ENCODE peak calls at places on chromosomes 13 and 19, in five cellular contexts. One of them, this sample, is unnamed.

GRCh38 chr13:65926750-65927171 is 1303.4 kb downstream of the PCDH9 start:
- DNase-seq in BE2C: peak
- DNase-seq in breast epithelium: no peak
- DNase-seq in mesothelial cell of epicardium: no peak
- DNase-seq in left ventricle myocardium superior: peak
- DNase-seq in this sample: peak

GRCh38 chr19:28454083-28454482 is 758.9 kb downstream of the UQCRFS1 start:
- DNase-seq in left ventricle myocardium superior: no peak
- DNase-seq in mesothelial cell of epicardium: no peak
- DNase-seq in BE2C: no peak
- DNase-seq in breast epithelium: no peak
- DNase-seq in this sample: no peak

GRCh38 chr13:107020393-107020792 is 452.5 kb upstream of the ARGLU1 start:
- DNase-seq in breast epithelium: no peak
- DNase-seq in mesothelial cell of epicardium: no peak
- DNase-seq in left ventricle myocardium superior: no peak
- DNase-seq in BE2C: no peak
- DNase-seq in this sample: no peak

GRCh38 chr19:29303035-29303706 is 90.2 kb upstream of the UQCRFS1 start:
- DNase-seq in BE2C: no peak
- DNase-seq in mesothelial cell of epicardium: no peak
- DNase-seq in left ventricle myocardium superior: no peak
- DNase-seq in breast epithelium: no peak
- DNase-seq in this sample: no peak

GRCh38 chr19:49420227-49420626 is 3.0 kb downstream of the PTH2 start:
- DNase-seq in mesothelial cell of epicardium: no peak
- DNase-seq in breast epithelium: no peak
- DNase-seq in BE2C: no peak
- DNase-seq in left ventricle myocardium superior: no peak
- DNase-seq in this sample: no peak

GRCh38 chr19:56085571-56086275 is 35.4 kb downstream of the ZNF787 start:
- DNase-seq in left ventricle myocardium superior: no peak
- DNase-seq in breast epithelium: no peak
- DNase-seq in BE2C: no peak
- DNase-seq in mesothelial cell of epicardium: no peak
- DNase-seq in this sample: no peak

GRCh38 chr13:45341799-45342584 is 1.0 kb upstream of the TPT1 start:
- DNase-seq in breast epithelium: peak
- DNase-seq in mesothelial cell of epicardium: no peak
- DNase-seq in left ventricle myocardium superior: peak
- DNase-seq in BE2C: peak
- DNase-seq in this sample: peak

GRCh38 chr13:109275848-109276247 is 510.5 kb downstream of the IRS2 start:
- DNase-seq in BE2C: peak
- DNase-seq in left ventricle myocardium superior: peak
- DNase-seq in mesothelial cell of epicardium: no peak
- DNase-seq in breast epithelium: no peak
- DNase-seq in this sample: peak

GRCh38 chr13:101520672-101521071 is 68.2 kb downstream of the ITGBL1 start:
- DNase-seq in left ventricle myocardium superior: no peak
- DNase-seq in BE2C: no peak
- DNase-seq in breast epithelium: no peak
- DNase-seq in mesothelial cell of epicardium: no peak
- DNase-seq in this sample: no peak

GRCh38 chr13:24063281-24063851 is 97.2 kb upstream of the SPATA13 start:
- DNase-seq in breast epithelium: no peak
- DNase-seq in left ventricle myocardium superior: no peak
- DNase-seq in BE2C: no peak
- DNase-seq in mesothelial cell of epicardium: no peak
- DNase-seq in this sample: no peak

GRCh38 chr13:28415994-28416411 is 78.9 kb downstream of the FLT1 start:
- DNase-seq in BE2C: no peak
- DNase-seq in mesothelial cell of epicardium: no peak
- DNase-seq in breast epithelium: no peak
- DNase-seq in left ventricle myocardium superior: no peak
- DNase-seq in this sample: no peak

GRCh38 chr13:91576590-91576989 is 178.2 kb downstream of the GPC5 start:
- DNase-seq in BE2C: peak
- DNase-seq in left ventricle myocardium superior: no peak
- DNase-seq in mesothelial cell of epicardium: no peak
- DNase-seq in breast epithelium: no peak
- DNase-seq in this sample: no peak

GRCh38 chr19:49213791-49214190 is 56.2 kb downstream of the TRPM4 start:
- DNase-seq in BE2C: no peak
- DNase-seq in mesothelial cell of epicardium: no peak
- DNase-seq in breast epithelium: no peak
- DNase-seq in left ventricle myocardium superior: no peak
- DNase-seq in this sample: peak

GRCh38 chr19:10315335-10316214 is at the start of gene FDX2:
- DNase-seq in left ventricle myocardium superior: peak
- DNase-seq in mesothelial cell of epicardium: peak
- DNase-seq in BE2C: peak
- DNase-seq in breast epithelium: peak
- DNase-seq in this sample: peak

GRCh38 chr13:23350009-23350408 is 83.5 kb downstream of the SACS start:
- DNase-seq in BE2C: no peak
- DNase-seq in left ventricle myocardium superior: no peak
- DNase-seq in mesothelial cell of epicardium: no peak
- DNase-seq in breast epithelium: no peak
- DNase-seq in this sample: no peak

GRCh38 chr13:74773263-74773662 is 639.1 kb upstream of the KLF12 start:
- DNase-seq in mesothelial cell of epicardium: no peak
- DNase-seq in breast epithelium: no peak
- DNase-seq in BE2C: no peak
- DNase-seq in left ventricle myocardium superior: no peak
- DNase-seq in this sample: no peak

GRCh38 chr13:32595306-32595705 is 9.1 kb downstream of the PDS5B start:
- DNase-seq in mesothelial cell of epicardium: no peak
- DNase-seq in BE2C: no peak
- DNase-seq in left ventricle myocardium superior: no peak
- DNase-seq in breast epithelium: no peak
- DNase-seq in this sample: no peak

GRCh38 chr13:28344163-28344562 is 150.8 kb downstream of the FLT1 start:
- DNase-seq in breast epithelium: no peak
- DNase-seq in left ventricle myocardium superior: no peak
- DNase-seq in BE2C: no peak
- DNase-seq in mesothelial cell of epicardium: no peak
- DNase-seq in this sample: no peak

GRCh38 chr19:44113784-44114390 is 688 bp downstream of the ZNF225 start:
- DNase-seq in left ventricle myocardium superior: peak
- DNase-seq in BE2C: no peak
- DNase-seq in breast epithelium: no peak
- DNase-seq in mesothelial cell of epicardium: no peak
- DNase-seq in this sample: no peak

GRCh38 chr19:2055871-2056809 is 5.1 kb upstream of the MKNK2 start:
- DNase-seq in BE2C: no peak
- DNase-seq in mesothelial cell of epicardium: no peak
- DNase-seq in breast epithelium: peak
- DNase-seq in left ventricle myocardium superior: peak
- DNase-seq in this sample: peak

GRCh38 chr13:39263531-39263930 is 225.3 kb downstream of the NHLRC3 start:
- DNase-seq in mesothelial cell of epicardium: no peak
- DNase-seq in left ventricle myocardium superior: no peak
- DNase-seq in BE2C: no peak
- DNase-seq in breast epithelium: no peak
- DNase-seq in this sample: no peak

GRCh38 chr13:67355791-67356190 is 125.7 kb upstream of the PCDH9 start:
- DNase-seq in BE2C: no peak
- DNase-seq in breast epithelium: no peak
- DNase-seq in left ventricle myocardium superior: no peak
- DNase-seq in mesothelial cell of epicardium: no peak
- DNase-seq in this sample: no peak

GRCh38 chr13:60617863-60618733 is 221.1 kb downstream of the TDRD3 start:
- DNase-seq in left ventricle myocardium superior: no peak
- DNase-seq in BE2C: no peak
- DNase-seq in mesothelial cell of epicardium: no peak
- DNase-seq in breast epithelium: no peak
- DNase-seq in this sample: peak